ENCODE peak calls at places on chromosomes 13 and 19, in seven cellular contexts. L, B, S, U, W, A and D are unnamed samples.

GRCh38 chr13:23506071-23506820 is 64.0 kb upstream of the TNFRSF19 start:
- DNase-seq in U (peak), S (no peak), W (peak), B (peak), L (no peak), A (no peak), D (no peak)

GRCh38 chr13:31207630-31208549 is 8.1 kb downstream of the B3GLCT start:
- DNase-seq in U (peak), L (peak), S (no peak), A (no peak), B (peak), W (peak), D (no peak)

GRCh38 chr19:2032296-2032941 is 16.9 kb upstream of the BTBD2 start:
- DNase-seq in L (peak), W (peak), B (peak), U (peak), A (no peak), S (peak), D (peak)

GRCh38 chr19:10126213-10126639 is 6.5 kb upstream of the EIF3G start:
- DNase-seq in L (no peak), A (no peak), S (no peak), W (no peak), B (no peak), U (no peak), D (no peak)

GRCh38 chr19:10499550-10500246 is 3.5 kb downstream of the KEAP1 start:
- DNase-seq in W (no peak), B (no peak), L (no peak), A (peak), U (no peak), S (no peak), D (no peak)

GRCh38 chr13:102902789-102903347 is 57.0 kb downstream of the ERCC5 start:
- DNase-seq in S (no peak), W (no peak), A (no peak), U (no peak), B (no peak), L (no peak), D (no peak)

GRCh38 chr13:62110079-62110478 is 694.4 kb upstream of the PCDH20 start:
- DNase-seq in W (no peak), S (no peak), U (no peak), A (no peak), L (no peak), B (no peak), D (no peak)

GRCh38 chr13:107681611-107682010 is 533.7 kb downstream of the LIG4 start:
- DNase-seq in A (no peak), L (no peak), W (no peak), B (no peak), U (no peak), S (no peak), D (no peak)

GRCh38 chr19:2942928-2943640 is 1.7 kb downstream of the ZNF77 start:
- DNase-seq in S (no peak), B (no peak), W (no peak), U (no peak), L (no peak), A (no peak), D (no peak)

GRCh38 chr13:80533175-80533574 is 192.2 kb upstream of the SPRY2 start:
- DNase-seq in L (no peak), A (no peak), B (no peak), W (no peak), S (no peak), U (no peak), D (no peak)

GRCh38 chr19:11064831-11065303 is 24.4 kb upstream of the LDLR start:
- DNase-seq in B (no peak), S (no peak), U (peak), A (peak), W (no peak), L (peak), D (no peak)

GRCh38 chr13:26021516-26021915 is 30.3 kb downstream of the SHISA2 start:
- DNase-seq in B (no peak), S (no peak), W (peak), U (no peak), A (no peak), L (no peak), D (no peak)

GRCh38 chr13:52127783-52128702 is 830 bp downstream of the NEK5 start:
- DNase-seq in U (peak), L (peak), W (peak), B (peak), S (no peak), A (peak), D (peak)

DNA sequence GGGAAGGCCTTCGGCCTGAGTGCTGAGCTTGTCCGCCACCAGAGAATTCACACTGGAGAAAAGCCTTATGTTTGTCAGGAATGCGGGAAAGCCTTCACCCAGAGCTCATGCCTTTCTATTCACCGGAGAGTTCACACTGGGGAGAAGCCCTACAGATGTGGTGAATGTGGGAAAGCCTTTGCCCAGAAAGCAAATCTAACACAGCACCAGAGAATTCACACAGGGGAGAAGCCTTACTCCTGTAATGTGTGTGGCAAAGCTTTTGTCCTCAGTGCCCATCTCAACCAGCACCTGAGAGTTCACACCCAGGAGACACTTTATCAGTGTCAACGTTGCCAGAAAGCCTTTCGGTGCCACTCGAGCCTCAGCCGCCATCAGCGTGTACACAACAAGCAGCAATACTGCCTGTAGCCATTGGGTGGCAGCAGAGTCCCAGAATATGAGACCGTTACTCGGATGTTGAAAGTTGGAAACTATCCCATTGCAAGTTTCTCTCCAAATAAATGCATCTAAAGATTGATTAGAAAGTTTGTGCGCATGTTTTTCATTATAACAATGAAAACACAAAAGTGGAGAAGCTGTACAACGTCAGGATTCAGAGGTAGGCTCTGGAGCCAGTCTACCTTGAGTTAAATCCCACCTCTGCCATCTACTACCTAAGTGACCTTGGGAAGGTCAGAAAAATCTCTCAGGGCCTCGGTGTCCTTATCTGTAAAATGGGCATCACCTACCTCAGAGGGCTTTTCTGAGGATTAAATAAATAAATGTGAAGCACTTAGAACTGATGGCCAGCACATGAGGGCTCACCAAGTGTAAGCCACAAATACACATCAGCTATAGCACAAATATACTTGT is 21.1 kb downstream of the ZNF473 start:
- DNase-seq in S (peak), B (peak), A (peak), W (no peak), L (peak), U (peak), D (no peak)
- TF ChIP-seq CTCF in S (no peak), B (peak), A (peak), W (peak), L (peak), U (peak), D (peak)

GRCh38 chr19:33212024-33212772 is 13.5 kb downstream of the SLC7A10 start:
- DNase-seq in L (no peak), B (no peak), W (no peak), U (no peak), A (no peak), S (no peak), D (no peak)

GRCh38 chr19:33212773-33213172 is 12.9 kb downstream of the SLC7A10 start:
- DNase-seq in L (no peak), W (no peak), U (no peak), A (no peak), S (no peak), B (no peak), D (no peak)

GRCh38 chr19:33216198-33216830 is 9.3 kb downstream of the SLC7A10 start:
- DNase-seq in S (no peak), B (no peak), L (no peak), A (no peak), U (no peak), W (no peak), D (no peak)

GRCh38 chr19:33215438-33216197 is 10.0 kb downstream of the SLC7A10 start:
- DNase-seq in S (no peak), U (no peak), W (no peak), L (no peak), B (no peak), A (no peak), D (no peak)

GRCh38 chr19:33214621-33215020 is 11.0 kb downstream of the SLC7A10 start:
- DNase-seq in U (peak), W (no peak), A (no peak), L (no peak), B (peak), S (no peak), D (no peak)
- TF ChIP-seq CTCF in U (peak), W (peak), A (peak), L (no peak), B (peak), S (no peak), D (no peak)

GRCh38 chr13:101149735-101150380 is 266.4 kb downstream of the NALCN start:
- DNase-seq in B (peak), A (no peak), U (peak), S (no peak), W (peak), L (no peak), D (peak)
- TF ChIP-seq CTCF in B (peak), A (no peak), U (peak), S (no peak), W (peak), L (no peak), D (no peak)

GRCh38 chr19:51394045-51394836 is 3.9 kb upstream of the C19orf84 start:
- DNase-seq in S (peak), W (peak), A (peak), L (peak), U (peak), B (peak), D (peak)
- TF ChIP-seq CTCF in S (no peak), W (no peak), A (peak), L (peak), U (peak), B (no peak), D (no peak)

GRCh38 chr19:49877020-49877878 is at the start of the genes AKT1S1 and TBC1D17:
- DNase-seq in B (peak), L (peak), W (peak), U (peak), S (peak), A (peak), D (peak)
- TF ChIP-seq CTCF in B (no peak), L (no peak), W (no peak), U (no peak), S (no peak), A (no peak), D (no peak)

GRCh38 chr19:15257782-15258181 is 25.5 kb upstream of the EPHX3 start:
- DNase-seq in S (no peak), W (no peak), B (no peak), U (no peak), L (no peak), A (no peak), D (no peak)
- TF ChIP-seq CTCF in S (no peak), W (no peak), B (no peak), U (no peak), L (no peak), A (no peak), D (no peak)

GRCh38 chr13:20119960-20120359 is 40.9 kb downstream of the GJA3 start:
- DNase-seq in S (no peak), L (no peak), W (no peak), A (no peak), U (no peak), B (no peak), D (no peak)

GRCh38 chr13:20114066-20114465 is 46.8 kb downstream of the GJA3 start:
- DNase-seq in A (no peak), W (no peak), L (no peak), B (no peak), U (no peak), S (no peak), D (no peak)

GRCh38 chr13:20118268-20119140 is 42.3 kb downstream of the GJA3 start:
- DNase-seq in A (peak), L (peak), U (peak), S (no peak), B (peak), W (peak), D (peak)

GRCh38 chr13:20121154-20121515 is 39.7 kb downstream of the GJA3 start:
- DNase-seq in U (no peak), W (no peak), S (no peak), A (no peak), B (peak), L (no peak), D (no peak)

DNA sequence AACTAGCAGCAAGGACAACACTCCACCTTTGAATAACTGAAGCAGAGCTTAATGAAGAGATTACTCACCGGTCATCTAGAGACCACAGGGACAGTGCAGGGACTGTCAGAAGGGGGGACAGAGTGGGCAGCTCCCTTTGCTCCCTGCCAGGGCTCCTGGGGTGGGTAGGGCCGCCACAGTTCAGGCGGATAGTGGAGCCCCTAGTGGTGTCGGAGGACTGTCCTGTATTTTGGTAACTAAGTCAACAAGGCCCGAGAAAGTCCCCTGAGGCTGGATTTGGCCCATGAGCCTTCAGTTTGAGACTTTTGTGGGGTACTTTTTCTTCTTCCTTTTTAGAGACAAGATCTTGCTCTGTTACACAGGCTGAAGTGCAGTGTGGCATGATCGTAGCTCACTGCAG is 44.6 kb downstream of the GJA3 start:
- DNase-seq in W (no peak), A (no peak), B (no peak), S (no peak), L (no peak), U (no peak), D (no peak)
- TF ChIP-seq CTCF in W (no peak), A (no peak), B (no peak), S (no peak), L (no peak), U (no peak), D (no peak)

GRCh38 chr13:97352815-97353214 is 81.2 kb upstream of the RAP2A start:
- DNase-seq in W (no peak), S (no peak), U (no peak), L (no peak), A (no peak), B (peak), D (no peak)
- TF ChIP-seq CTCF in W (no peak), S (no peak), U (no peak), L (no peak), A (no peak), B (no peak), D (no peak)

GRCh38 chr13:76792680-76793334 is 93.4 kb downstream of the KCTD12 start:
- DNase-seq in U (peak), W (peak), L (no peak), S (no peak), B (peak), A (no peak), D (no peak)
- TF ChIP-seq CTCF in U (no peak), W (no peak), L (no peak), S (no peak), B (peak), A (no peak), D (no peak)

DNA sequence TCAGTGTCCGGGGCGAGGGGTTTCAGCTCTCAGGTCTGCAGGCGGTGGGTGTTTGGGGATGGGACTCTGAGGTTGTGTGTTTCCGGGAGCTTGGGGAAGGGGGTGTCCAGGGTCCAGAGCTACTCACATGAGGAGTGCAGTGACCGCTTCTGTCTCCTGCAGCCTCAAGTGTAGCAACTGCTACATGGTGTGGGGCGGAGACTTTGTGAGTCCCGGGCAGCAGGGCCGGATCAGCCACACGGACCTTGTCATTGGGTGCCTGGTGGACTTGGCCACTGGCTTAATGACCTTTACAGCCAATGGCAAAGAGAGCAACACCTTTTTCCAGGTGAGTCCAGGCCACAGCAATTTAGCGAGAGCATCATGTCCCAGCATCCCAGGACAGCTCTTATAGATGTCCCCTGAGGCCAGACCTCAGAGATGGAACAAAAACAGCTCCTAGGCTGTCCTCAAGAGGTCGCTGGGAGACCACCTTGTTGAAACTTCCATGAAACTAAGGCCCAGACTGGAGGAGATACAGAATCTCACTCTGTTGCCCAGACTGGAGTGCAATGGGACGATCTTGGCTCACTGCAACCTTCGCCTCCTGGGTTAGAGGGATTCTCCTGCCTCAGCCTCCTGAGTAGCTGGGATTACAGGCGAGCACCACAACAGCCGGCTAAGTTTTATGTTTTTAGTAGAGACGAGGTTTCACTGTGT is 44.9 kb downstream of the RYR1 start:
- DNase-seq in A (peak), S (no peak), B (no peak), U (peak), W (no peak), L (no peak), D (peak)
- TF ChIP-seq CTCF in A (peak), S (no peak), B (peak), U (peak), W (no peak), L (no peak), D (peak)